ENCODE peak calls at places on chromosomes 7 and 10, in six cellular contexts. U, N, V, T, M and E are unnamed samples. For H3K4me1, the result is how much of the 10 kb centered on the place peaks cover.

GRCh38 chr10:117778241-117778640 is 235.7 kb downstream of the EMX2 start:
- DNase-seq in U (no peak), N (no peak), V (no peak), T (peak), M (no peak), E (no peak)

GRCh38 chr10:76111404-76111803 is 680.0 kb downstream of the LRMDA start:
- DNase-seq in U (no peak), N (no peak), V (no peak), T (no peak), M (no peak), E (no peak)

GRCh38 chr7:114021135-114021534 is 102.3 kb upstream of the PPP1R3A start:
- DNase-seq in U (no peak), N (no peak), V (no peak), T (no peak), M (no peak), E (no peak)

GRCh38 chr10:61298194-61298593 is 155.0 kb downstream of the TMEM26 start:
- DNase-seq in U (no peak), N (no peak), V (no peak), T (no peak), M (no peak), E (no peak)

GRCh38 chr7:156218544-156219306 is 406.5 kb upstream of the SHH start:
- DNase-seq in U (no peak), N (no peak), V (no peak), T (peak), M (no peak), E (no peak)

GRCh38 chr7:151386301-151387160 is 23.3 kb downstream of the WDR86 start:
- DNase-seq in U (no peak), N (peak), V (no peak), T (no peak), M (no peak), E (no peak)

GRCh38 chr7:158572000-158572828 is 15.4 kb downstream of the PTPRN2 start:
- DNase-seq in U (no peak), N (no peak), V (no peak), T (peak), M (no peak), E (peak)

GRCh38 chr10:92430103-92430502 is 139.1 kb downstream of the MARCHF5 start:
- DNase-seq in U (no peak), N (no peak), V (no peak), T (no peak), M (no peak), E (no peak)

GRCh38 chr10:43231523-43232078 is 35.3 kb downstream of the RASGEF1A start:
- DNase-seq in U (no peak), N (peak), V (peak), T (peak), M (no peak), E (no peak)

GRCh38 chr10:60521974-60522405 is 132.3 kb upstream of the ANK3 start:
- DNase-seq in U (no peak), N (no peak), V (no peak), T (peak), M (no peak), E (peak)

GRCh38 chr7:105131033-105131656 is 117.1 kb downstream of the KMT2E start:
- DNase-seq in U (no peak), N (no peak), V (no peak), T (peak), M (no peak), E (no peak)

GRCh38 chr10:49350856-49351532 is 44.9 kb downstream of the DRGX start:
- DNase-seq in U (no peak), N (no peak), V (no peak), T (no peak), M (no peak), E (no peak)

GRCh38 chr10:124632064-124632531 is 112.1 kb downstream of the FAM53B start:
- DNase-seq in U (no peak), N (peak), V (no peak), T (peak), M (no peak), E (no peak)

GRCh38 chr10:74825371-74826141 is 844 bp upstream of the KAT6B start:
- DNase-seq in U (no peak), N (no peak), V (peak), T (peak), M (no peak), E (no peak)

GRCh38 chr7:55127622-55128081 is 108.8 kb downstream of the EGFR start:
- DNase-seq in U (no peak), N (no peak), V (no peak), T (no peak), M (no peak), E (no peak)

GRCh38 chr10:73909716-73910115 is 1.2 kb upstream of the PLAU start:
- DNase-seq in U (no peak), N (no peak), V (no peak), T (no peak), M (no peak), E (no peak)

GRCh38 chr7:17086403-17086802 is 204.6 kb upstream of the AGR3 start:
- DNase-seq in U (no peak), N (no peak), V (no peak), T (no peak), M (no peak), E (no peak)

DNA sequence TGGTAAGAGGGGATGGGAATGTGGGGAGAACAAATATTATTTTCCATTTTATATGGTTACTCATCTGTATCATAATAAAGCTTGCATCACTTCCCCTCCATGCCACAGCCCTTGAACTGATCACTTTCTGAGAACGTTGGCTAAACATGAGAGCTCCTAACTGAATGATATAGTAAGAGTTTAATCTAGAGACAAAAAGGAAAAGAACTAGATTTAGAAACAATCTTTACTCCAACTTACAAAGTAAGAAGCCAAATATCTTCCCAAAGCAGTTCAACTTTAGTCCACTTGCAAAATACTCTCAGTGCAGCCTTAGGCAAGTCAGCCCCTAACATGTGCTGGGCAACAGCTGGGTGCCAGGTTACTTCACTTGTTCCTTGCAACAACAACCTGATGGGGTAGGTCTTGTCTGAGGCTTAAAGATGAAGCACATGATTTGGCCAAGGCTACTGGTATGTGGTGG is 20.3 kb downstream of the SMURF1 start:
- DNase-seq in U (no peak), N (no peak), V (no peak), T (no peak), M (no peak), E (no peak)
- H3K4me3 ChIP-seq in U (no peak), N (no peak), V (no peak), T (no peak), M (no peak), E (no peak)

GRCh38 chr10:79052311-79053080 is 16.3 kb upstream of the ZMIZ1 start:
- DNase-seq in U (no peak), N (peak), V (peak), T (peak), M (no peak), E (peak)
- H3K4me1 ChIP-seq in U (under half), N (under half), V (under half), T (under half), M (under half), E (under half)

DNA sequence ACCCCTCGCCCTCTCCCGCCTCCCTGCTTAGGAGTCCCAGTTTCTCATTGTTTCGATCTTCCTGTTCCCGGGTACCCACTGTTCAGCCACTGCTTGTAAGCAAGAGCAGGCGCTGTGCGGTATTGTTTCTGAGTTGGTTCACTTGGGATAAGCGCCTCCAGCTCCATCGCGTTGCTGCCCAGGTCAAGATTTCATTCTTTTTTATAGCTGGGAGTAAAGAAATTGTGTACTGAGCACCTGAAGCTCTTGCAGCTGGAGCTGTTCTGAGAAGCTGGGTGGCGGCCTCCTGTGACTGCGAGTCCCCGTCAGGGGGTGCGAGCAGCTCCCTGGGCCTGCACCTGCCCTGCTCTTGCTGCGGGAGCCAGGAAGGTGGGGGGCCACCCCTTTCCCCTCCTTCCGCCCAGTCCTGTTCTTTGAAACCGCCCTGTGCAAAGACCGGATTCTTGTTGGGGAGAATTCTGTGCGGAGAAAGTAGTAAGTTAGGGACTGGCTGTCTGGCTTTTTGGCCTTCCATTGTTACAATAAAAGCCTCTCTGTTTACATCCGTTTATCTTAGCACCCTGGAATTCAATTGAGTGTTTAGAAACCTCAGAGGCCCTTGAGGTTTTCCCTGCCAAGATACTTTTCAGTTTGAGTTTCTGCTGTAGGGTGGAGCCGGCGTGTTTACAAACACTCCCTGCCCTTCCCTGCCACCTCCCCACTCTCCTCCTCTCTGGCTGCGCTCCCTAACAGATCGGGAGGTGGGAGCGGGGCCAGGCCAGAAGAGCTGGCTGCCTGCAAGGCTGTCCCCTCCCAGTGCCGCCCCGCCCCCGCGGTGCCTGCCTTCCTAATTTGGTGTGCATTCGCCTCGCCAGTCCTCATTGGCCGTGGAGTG is 30.8 kb upstream of the AP5Z1 start:
- DNase-seq in U (peak), N (peak), V (peak), T (peak), M (peak), E (peak)
- H3K4me3 ChIP-seq in U (no peak), N (peak), V (peak), T (peak), M (peak), E (peak)

GRCh38 chr7:146067880-146068279 is 48.7 kb upstream of the CNTNAP2 start:
- DNase-seq in U (no peak), N (no peak), V (no peak), T (no peak), M (no peak), E (no peak)
- H3K4me1 ChIP-seq in U (under half), N (under half), V (under half), T (under half), M (under half), E (under half)

GRCh38 chr7:101303102-101303701 is 18.4 kb downstream of the IFT22 start:
- DNase-seq in U (no peak), N (peak), V (no peak), T (peak), M (no peak), E (no peak)
- H3K4me3 ChIP-seq in U (no peak), N (no peak), V (no peak), T (no peak), M (peak), E (no peak)

GRCh38 chr7:130943981-130944380 is 210.0 kb upstream of the KLF14 start:
- DNase-seq in U (no peak), N (no peak), V (no peak), T (no peak), M (no peak), E (no peak)

GRCh38 chr7:130940907-130941306 is 206.9 kb upstream of the KLF14 start:
- DNase-seq in U (no peak), N (no peak), V (no peak), T (no peak), M (no peak), E (no peak)

GRCh38 chr7:130941322-130942210 is 207.6 kb upstream of the KLF14 start:
- DNase-seq in U (no peak), N (peak), V (peak), T (no peak), M (no peak), E (peak)

GRCh38 chr7:130943336-130943901 is 209.4 kb upstream of the KLF14 start:
- DNase-seq in U (no peak), N (no peak), V (no peak), T (no peak), M (no peak), E (no peak)

DNA sequence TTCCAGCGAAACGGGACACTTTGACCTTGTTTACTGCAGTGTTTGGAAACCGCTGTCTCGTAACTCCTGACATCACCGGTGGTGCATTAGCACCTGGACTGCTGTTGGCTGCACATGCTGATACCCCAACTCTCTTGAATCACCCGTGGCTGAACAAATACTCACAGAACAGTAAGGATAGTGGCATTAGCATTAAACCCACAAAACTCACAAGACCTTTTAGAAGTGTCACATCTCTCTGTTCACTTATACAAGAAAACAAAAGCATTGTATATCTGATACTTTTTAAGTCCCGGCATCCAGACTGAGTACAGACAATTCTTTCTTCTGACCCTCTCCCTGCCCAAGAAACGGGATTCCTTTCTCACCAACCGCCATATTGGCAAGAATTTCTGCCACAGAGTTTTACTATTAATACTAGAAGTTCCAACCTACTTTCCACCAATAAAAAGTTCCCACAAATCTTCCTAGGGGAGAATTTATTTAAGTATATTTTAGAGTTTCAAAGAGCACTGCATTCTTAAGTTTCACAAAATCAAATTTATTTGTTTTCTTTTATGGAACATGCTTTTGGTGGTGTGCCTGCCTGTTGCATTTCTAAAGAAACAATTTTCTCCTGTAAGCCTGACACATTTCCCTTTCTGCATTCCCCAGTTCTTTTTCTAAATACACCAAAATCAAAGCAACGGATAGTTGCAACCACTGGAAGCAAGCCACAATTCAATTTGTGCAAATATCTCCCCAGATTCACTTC is 208.4 kb upstream of the KLF14 start:
- DNase-seq in U (no peak), N (peak), V (peak), T (no peak), M (no peak), E (peak)
- H3K4me1 ChIP-seq in U (half or more), N (under half), V (under half), T (under half), M (under half), E (under half)

GRCh38 chr10:92153-92552 is 43.1 kb upstream of the TUBB8 start:
- DNase-seq in U (no peak), N (no peak), V (no peak), T (no peak), M (no peak), E (no peak)
- H3K4me3 ChIP-seq in U (no peak), N (no peak), V (no peak), T (no peak), M (no peak), E (no peak)

DNA sequence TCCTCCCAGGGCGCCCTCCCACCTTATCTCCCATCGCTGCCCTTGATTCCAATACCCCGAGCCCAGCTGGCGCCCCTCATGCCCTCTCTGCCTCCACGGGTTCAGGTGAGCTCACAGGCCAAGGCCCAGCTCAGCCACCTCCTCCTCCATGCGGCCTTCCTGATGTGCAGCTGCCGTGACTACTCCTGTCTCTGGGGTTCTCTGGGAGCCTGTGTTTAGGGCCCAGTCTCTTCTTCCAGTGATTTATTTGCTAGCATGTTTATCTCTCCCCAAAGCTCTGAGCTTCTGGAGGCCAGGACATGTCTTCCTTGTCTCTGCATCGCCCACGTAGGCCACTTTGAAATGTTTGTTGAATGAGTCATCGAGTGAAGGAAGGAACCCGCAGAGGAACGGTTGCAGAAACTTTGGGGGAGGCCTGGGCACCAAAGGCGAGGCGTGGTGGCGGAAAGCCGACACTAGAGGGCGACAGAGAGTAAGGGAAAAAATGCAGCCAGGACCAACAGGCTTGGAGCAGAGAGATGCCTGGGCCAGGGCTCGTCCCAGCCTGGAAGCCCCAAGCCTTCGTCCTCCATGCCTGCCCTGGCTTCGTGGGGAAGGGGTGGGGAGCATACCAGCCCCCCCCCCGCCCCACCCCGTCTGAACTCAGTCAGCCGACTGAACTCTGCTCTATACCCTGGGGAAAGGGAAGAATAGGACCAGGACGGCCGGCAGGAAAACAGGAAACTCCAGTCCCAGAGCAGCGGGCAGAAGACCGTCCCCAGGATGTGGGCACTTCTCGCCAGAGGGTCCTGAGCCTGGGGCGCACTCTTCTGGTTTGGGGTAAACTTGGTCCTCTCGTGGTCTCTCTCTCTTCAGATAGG is 10.9 kb upstream of the HSPB1 start:
- DNase-seq in U (peak), N (peak), V (peak), T (peak), M (peak), E (peak)
- H3K4me1 ChIP-seq in U (half or more), N (under half), V (under half), T (under half), M (under half), E (under half)

GRCh38 chr10:6920072-6921019 is 340.3 kb upstream of the PRKCQ start:
- DNase-seq in U (peak), N (peak), V (peak), T (peak), M (no peak), E (peak)
- H3K4me3 ChIP-seq in U (no peak), N (no peak), V (no peak), T (no peak), M (no peak), E (no peak)